ENCODE peak calls at places on chromosomes 1 and 21, in six cellular contexts. F is HepG2; U is left ventricle myocardium superior; O is foreskin keratinocyte; V is T-helper 17 cell; G is stimulated activated naive CD8-positive, alpha-beta T cell treated with anti-CD3 and anti-CD28 coated beads, Interleukin-15, amount 100 ng/mL, for 72 hours. C is an unnamed sample.

GRCh38 chr1:185980891-185981290 is 246.7 kb downstream of the HMCN1 start:
- ATAC-seq in U (no peak), V (no peak), G (peak), O (no peak), F (no peak), C (no peak)

GRCh38 chr21:45818904-45819285 is 162.7 kb upstream of the COL6A1 start:
- ATAC-seq in O (peak), F (peak), G (peak), U (no peak), V (peak), C (no peak)

GRCh38 chr1:111624382-111624781 is 4.8 kb downstream of the RAP1A start:
- ATAC-seq in V (peak), O (no peak), U (no peak), G (peak), F (no peak), C (no peak)

GRCh38 chr1:85396194-85396593 is 68.8 kb downstream of the DDAH1 start:
- ATAC-seq in F (peak), G (no peak), O (no peak), U (no peak), V (no peak), C (no peak)

GRCh38 chr1:166127003-166127402 is 39.8 kb downstream of the FAM78B start:
- ATAC-seq in F (no peak), U (no peak), V (no peak), G (no peak), O (no peak), C (no peak)

GRCh38 chr1:176745945-176746344 is 283.0 kb downstream of the PAPPA2 start:
- ATAC-seq in G (no peak), V (no peak), O (no peak), F (peak), U (no peak), C (no peak)

GRCh38 chr1:114154963-114155322 is 1.3 kb upstream of the SYT6 start:
- ATAC-seq in U (no peak), V (peak), O (peak), G (peak), F (no peak), C (no peak)

GRCh38 chr1:50422946-50423669 is at the start of gene DMRTA2:
- ATAC-seq in O (peak), G (peak), U (peak), V (no peak), F (no peak), C (peak)

GRCh38 chr1:30525980-30526651 is 197.3 kb downstream of the MATN1 start:
- ATAC-seq in V (no peak), F (peak), U (peak), G (no peak), O (peak), C (peak)

GRCh38 chr1:90508376-90509167 is 208.5 kb downstream of the BARHL2 start:
- ATAC-seq in U (no peak), G (peak), F (no peak), O (no peak), V (no peak), C (peak)

GRCh38 chr1:6260961-6261614 is at the start of gene GPR153:
- ATAC-seq in O (peak), G (peak), V (peak), F (peak), U (peak), C (peak)

GRCh38 chr1:223831755-223832636 is 13.8 kb downstream of the TP53BP2 start:
- ATAC-seq in O (peak), G (peak), U (peak), V (peak), F (no peak), C (peak)

GRCh38 chr1:25879675-25880074 is 4.2 kb upstream of the PAQR7 start:
- ATAC-seq in F (peak), U (no peak), O (no peak), G (no peak), V (no peak), C (no peak)

GRCh38 chr1:2506007-2506860 is 20.2 kb downstream of the PANK4 start:
- ATAC-seq in V (peak), F (peak), G (peak), U (peak), O (peak), C (peak)

GRCh38 chr21:31848339-31848985 is 24.4 kb upstream of the HUNK start:
- ATAC-seq in V (no peak), F (no peak), O (no peak), G (no peak), U (peak), C (no peak)

GRCh38 chr1:210252621-210253041 is 20.0 kb downstream of the SERTAD4 start:
- ATAC-seq in G (no peak), F (peak), V (no peak), U (peak), O (peak), C (no peak)

GRCh38 chr1:64171797-64172281 is 31.6 kb upstream of the UBE2U start:
- ATAC-seq in O (peak), U (no peak), V (no peak), F (no peak), G (peak), C (peak)

GRCh38 chr1:214248294-214249082 is 32.5 kb upstream of the SMYD2 start:
- ATAC-seq in F (no peak), G (no peak), O (peak), U (no peak), V (no peak), C (no peak)

GRCh38 chr1:16120411-16120810 is 35.5 kb downstream of the EPHA2 start:
- ATAC-seq in V (no peak), O (no peak), U (no peak), G (no peak), F (peak), C (peak)

GRCh38 chr1:87759420-87759819 is 430.7 kb downstream of the LMO4 start:
- ATAC-seq in V (no peak), G (no peak), O (no peak), F (no peak), U (no peak), C (no peak)

GRCh38 chr1:17212009-17212408 is 7.1 kb downstream of the PADI1 start:
- ATAC-seq in U (no peak), F (no peak), G (no peak), O (no peak), V (no peak), C (peak)

GRCh38 chr21:38498057-38498833 is at the start of gene ERG:
- ATAC-seq in U (peak), V (no peak), O (no peak), G (no peak), F (no peak), C (peak)

GRCh38 chr1:84538599-84538998 is 32.2 kb upstream of the GNG5 start:
- ATAC-seq in V (no peak), O (no peak), U (no peak), G (peak), F (no peak), C (no peak)

GRCh38 chr21:29102791-29103257 is 27.6 kb upstream of the MAP3K7CL start:
- ATAC-seq in U (no peak), F (peak), O (no peak), G (no peak), V (no peak), C (no peak)

GRCh38 chr1:21299007-21299406 is 8.7 kb upstream of the ECE1 start:
- ATAC-seq in V (no peak), O (peak), U (no peak), F (no peak), G (no peak), C (peak)

GRCh38 chr1:228393268-228393699 is 13.4 kb downstream of the TRIM11 start:
- ATAC-seq in O (peak), G (peak), V (no peak), U (peak), F (peak), C (peak)

GRCh38 chr1:201119826-201120225 is 7.2 kb downstream of the ASCL5 start:
- ATAC-seq in U (peak), G (no peak), V (no peak), F (no peak), O (no peak), C (no peak)

GRCh38 chr1:71562298-71562697 is 481.5 kb upstream of the ZRANB2 start:
- ATAC-seq in U (no peak), O (no peak), F (no peak), V (no peak), G (no peak), C (no peak)